ENCODE peak calls at places on chromosomes 11 and 22, in nine cellular contexts. N is body of pancreas, V is stomach, G is transverse colon, K is tibial nerve, C is uterus, H is right lobe of liver, A is IMR-90, F is esophagus squamous epithelium. U is an unnamed sample.

GRCh38 chr11:38818720-38819119 is 2220.7 kb upstream of the RAG2 start:
- DNase-seq in A (peak), N (no peak), H (no peak), V (no peak), C (no peak), K (no peak), F (no peak), G (no peak), U (no peak)

GRCh38 chr11:119118227-119118626 is 3.2 kb upstream of the HINFP start:
- DNase-seq in N (no peak), F (no peak), V (no peak), G (no peak), K (no peak), C (no peak), A (no peak), H (no peak), U (no peak)

GRCh38 chr11:16969010-16970004 is 44.9 kb downstream of the PLEKHA7 start:
- DNase-seq in K (no peak), C (no peak), A (no peak), V (no peak), H (no peak), G (no peak), F (no peak), N (no peak), U (no peak)

GRCh38 chr22:46665151-46665695 is 45.0 kb downstream of the GRAMD4 start:
- DNase-seq in H (no peak), C (no peak), N (no peak), K (no peak), V (no peak), F (no peak), G (no peak), A (no peak), U (no peak)

GRCh38 chr22:50739894-50740293 is 1.9 kb downstream of the ACR start:
- DNase-seq in H (no peak), A (no peak), F (no peak), N (no peak), G (no peak), V (peak), C (no peak), K (no peak), U (no peak)

GRCh38 chr11:45616802-45617549 is 48.4 kb downstream of the CHST1 start:
- DNase-seq in G (no peak), A (no peak), N (no peak), K (no peak), H (no peak), V (no peak), C (no peak), F (no peak), U (no peak)

GRCh38 chr11:127574528-127574927 is 574.0 kb upstream of the KIRREL3 start:
- DNase-seq in V (no peak), N (no peak), G (no peak), H (no peak), C (no peak), F (no peak), A (no peak), K (no peak), U (no peak)

GRCh38 chr11:133951484-133952198 is 5.1 kb downstream of the IGSF9B start:
- DNase-seq in K (no peak), C (no peak), N (no peak), H (no peak), G (no peak), A (peak), V (no peak), F (no peak), U (no peak)

GRCh38 chr11:57778318-57779037 is 16.9 kb downstream of the CTNND1 start:
- DNase-seq in F (no peak), V (peak), H (peak), A (peak), C (peak), N (peak), G (peak), K (peak), U (peak)

GRCh38 chr22:48835857-48836672 is 991.6 kb downstream of the BRD1 start:
- DNase-seq in C (no peak), G (no peak), N (no peak), K (no peak), V (no peak), F (no peak), H (no peak), A (no peak), U (no peak)

GRCh38 chr11:65663634-65664200 is 1.0 kb upstream of the RELA start:
- DNase-seq in C (peak), F (no peak), V (peak), N (peak), A (peak), G (peak), K (peak), H (peak), U (peak)

GRCh38 chr11:107695446-107695845 is 16.4 kb downstream of the SLN start:
- DNase-seq in N (no peak), F (no peak), C (no peak), A (peak), G (no peak), V (no peak), K (no peak), H (no peak), U (no peak)

GRCh38 chr11:125110996-125111340 is 458 bp downstream of the TMEM218 start:
- DNase-seq in F (no peak), C (no peak), A (no peak), N (peak), K (no peak), H (no peak), V (no peak), G (peak), U (no peak)

GRCh38 chr11:7512525-7513209 is 1.1 kb upstream of the PPFIBP2 start:
- DNase-seq in A (no peak), C (peak), F (peak), N (peak), V (peak), G (peak), H (peak), K (peak), U (peak)
- TF ChIP-seq POLR2A in A (no peak), C (no peak), F (no peak), N (no peak), V (no peak), G (no peak), H (peak), K (no peak), U (no peak)

GRCh38 chr11:43931717-43932039 is 10.8 kb upstream of the C11orf96 start:
- DNase-seq in H (no peak), G (no peak), V (no peak), N (no peak), A (no peak), K (no peak), C (no peak), F (no peak), U (no peak)
- TF ChIP-seq CTCF in H (no peak), G (no peak), V (no peak), N (no peak), A (peak), K (no peak), C (no peak), F (no peak), U (no peak)

DNA sequence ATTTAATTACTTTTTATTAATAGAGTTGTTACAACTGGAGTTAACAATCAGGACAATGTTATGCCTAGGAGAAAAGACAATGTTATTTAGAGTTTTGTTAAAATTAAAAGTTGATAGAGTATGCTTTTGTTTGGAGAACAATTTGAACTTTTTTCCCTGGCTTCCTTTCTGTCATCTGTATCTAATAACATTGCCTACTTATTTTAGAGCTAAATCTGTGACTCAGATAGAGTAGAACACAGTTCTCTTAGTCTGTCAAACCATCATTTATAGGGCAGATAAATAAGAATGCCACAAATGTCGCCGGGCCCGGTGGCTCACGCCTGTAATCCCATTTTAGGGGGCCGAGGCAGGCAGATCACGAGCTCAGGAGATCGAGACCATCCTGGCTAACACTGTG is 28.9 kb upstream of the YAP1 start:
- DNase-seq in C (no peak), V (no peak), K (no peak), G (no peak), N (no peak), H (no peak), F (no peak), A (no peak), U (no peak)
- TF ChIP-seq POLR2A in C (no peak), V (no peak), K (no peak), G (no peak), N (no peak), H (no peak), F (no peak), A (no peak), U (no peak)

GRCh38 chr11:1693327-1694063 is 3.5 kb upstream of the KRTAP5-6 start:
- DNase-seq in C (peak), K (peak), N (peak), F (no peak), A (peak), G (peak), H (peak), V (peak), U (peak)

GRCh38 chr11:1694846-1695547 is 2.0 kb upstream of the KRTAP5-6 start:
- DNase-seq in H (no peak), C (no peak), N (no peak), K (no peak), A (no peak), G (no peak), V (no peak), F (no peak), U (peak)

GRCh38 chr11:1694064-1694845 is 2.7 kb upstream of the KRTAP5-6 start:
- DNase-seq in F (peak), N (peak), C (peak), G (peak), A (peak), V (peak), H (peak), K (peak), U (peak)

GRCh38 chr11:1696608-1697570 is at the start of gene KRTAP5-6:
- DNase-seq in N (no peak), G (no peak), H (no peak), K (no peak), V (no peak), A (no peak), F (no peak), C (no peak), U (no peak)

GRCh38 chr11:1695548-1696108 is 1.4 kb upstream of the KRTAP5-6 start:
- DNase-seq in K (no peak), F (no peak), C (no peak), A (no peak), N (no peak), H (no peak), G (no peak), V (no peak), U (peak)
- TF ChIP-seq CTCF in K (no peak), F (no peak), C (no peak), A (no peak), N (no peak), H (no peak), G (no peak), V (no peak), U (no peak)